ENCODE peak calls at places on chromosomes 3 and 15, in four cellular contexts. One of them, this sample, is unnamed.

GRCh38 chr3:37996785-37997301 is 6.3 kb downstream of the VILL start:
- DNase-seq in dorsolateral prefrontal cortex: peak
- DNase-seq in iPS DF 6.9: no peak
- DNase-seq in AG09309: no peak
- DNase-seq in this sample: peak

GRCh38 chr15:98581715-98582114 is 66.6 kb upstream of the IGF1R start:
- DNase-seq in iPS DF 6.9: no peak
- DNase-seq in AG09309: no peak
- DNase-seq in dorsolateral prefrontal cortex: no peak
- DNase-seq in this sample: no peak

GRCh38 chr15:80367094-80367493 is 37.1 kb upstream of the ARNT2 start:
- DNase-seq in iPS DF 6.9: peak
- DNase-seq in dorsolateral prefrontal cortex: no peak
- DNase-seq in AG09309: no peak
- DNase-seq in this sample: peak

GRCh38 chr15:37133619-37134018 is 33.3 kb upstream of the MEIS2 start:
- DNase-seq in AG09309: peak
- DNase-seq in dorsolateral prefrontal cortex: no peak
- DNase-seq in iPS DF 6.9: no peak
- DNase-seq in this sample: peak

GRCh38 chr3:9701711-9702110 is 1.9 kb upstream of the CPNE9 start:
- DNase-seq in iPS DF 6.9: no peak
- DNase-seq in dorsolateral prefrontal cortex: no peak
- DNase-seq in AG09309: no peak
- DNase-seq in this sample: no peak

GRCh38 chr3:13379191-13379830 is 40.8 kb downstream of the NUP210 start:
- DNase-seq in AG09309: peak
- DNase-seq in iPS DF 6.9: no peak
- DNase-seq in dorsolateral prefrontal cortex: peak
- DNase-seq in this sample: peak

GRCh38 chr3:13004376-13004775 is 68.9 kb downstream of the IQSEC1 start:
- DNase-seq in dorsolateral prefrontal cortex: no peak
- DNase-seq in iPS DF 6.9: no peak
- DNase-seq in AG09309: no peak
- DNase-seq in this sample: no peak

GRCh38 chr15:91055548-91056331 is 33.3 kb upstream of the VPS33B start:
- DNase-seq in AG09309: peak
- DNase-seq in dorsolateral prefrontal cortex: peak
- DNase-seq in iPS DF 6.9: peak
- DNase-seq in this sample: peak

GRCh38 chr15:75945953-75946352 is 42.3 kb downstream of the FBXO22 start:
- DNase-seq in AG09309: no peak
- DNase-seq in dorsolateral prefrontal cortex: no peak
- DNase-seq in iPS DF 6.9: no peak
- DNase-seq in this sample: peak